ENCODE peak calls at places on chromosomes 4 and X, in six cellular contexts. U is ureter; Y is naive thymus-derived CD8-positive, alpha-beta T cell; M is heart left ventricle; D is HTR-8/SVneo; G is activated CD8-positive, alpha-beta memory T cell treated with anti-CD3 and anti-CD28 coated beads, Interleukin-2, amount 50 U/mL, for 48 hours. V is an unnamed sample.

GRCh38 chr4:89193828-89194227 is 82.5 kb downstream of the TIGD2 start:
- DNase-seq in Y (no peak), U (no peak), G (no peak), D (peak; percentile 6), M (no peak), V (no peak)

GRCh38 chrX:11472879-11473278 is 179.7 kb downstream of the AMELX start:
- DNase-seq in D (no peak), G (no peak), Y (no peak), M (no peak), U (no peak), V (no peak)

GRCh38 chr4:37837446-37837845 is 11.0 kb downstream of the PGM2 start:
- DNase-seq in G (no peak), U (no peak), M (no peak), Y (no peak), D (peak; percentile 89), V (no peak)

GRCh38 chrX:54045563-54046228 is 1.4 kb upstream of the PHF8 start:
- DNase-seq in Y (no peak), D (no peak), G (no peak), M (no peak), U (no peak), V (no peak)

GRCh38 chrX:132444936-132445335 is 43.9 kb downstream of the MBNL3 start:
- DNase-seq in M (no peak), U (no peak), D (no peak), G (no peak), Y (no peak), V (no peak)

GRCh38 chr4:119314356-119314755 is 7.6 kb downstream of the FABP2 start:
- DNase-seq in Y (peak; percentile 19), D (no peak), G (no peak), M (no peak), U (no peak), V (no peak)

GRCh38 chrX:85375333-85375738 is 4.1 kb downstream of the POF1B start:
- DNase-seq in Y (no peak), D (no peak), G (no peak), U (no peak), M (no peak), V (no peak)

GRCh38 chr4:125097729-125098128 is 217.0 kb upstream of the FAT4 start:
- DNase-seq in G (no peak), Y (no peak), M (no peak), D (no peak), U (no peak), V (no peak)

GRCh38 chr4:69689530-69690111 is 36.6 kb upstream of the UGT2A1 start:
- DNase-seq in Y (no peak), G (no peak), M (no peak), D (no peak), U (no peak), V (no peak)

GRCh38 chr4:3026531-3026930 is 47.8 kb downstream of the HTT-AS start:
- DNase-seq in D (no peak), U (no peak), Y (no peak), G (no peak), M (no peak), V (no peak)

GRCh38 chrX:75596178-75596577 is 73.3 kb upstream of the ZDHHC15 start:
- DNase-seq in D (no peak), G (no peak), M (no peak), Y (no peak), U (no peak), V (no peak)

GRCh38 chrX:13449441-13449840 is 120.0 kb upstream of the EGFL6 start:
- DNase-seq in M (no peak), Y (no peak), G (no peak), U (no peak), D (no peak), V (no peak)

GRCh38 chr4:140659935-140660710 is 91.4 kb upstream of the UCP1 start:
- DNase-seq in D (no peak), M (no peak), U (no peak), G (no peak), Y (no peak), V (no peak)